ENCODE peak calls at places on chromosomes 12 and 14, in five cellular contexts. D, G, L, A and H are unnamed samples.

GRCh38 chr14:22689186-22689585 is 45.0 kb upstream of the OR6J1 start:
- DNase-seq in D (no peak), G (no peak), L (no peak), A (no peak), H (no peak)

GRCh38 chr12:2479866-2480510 is 314.8 kb upstream of the FKBP4 start:
- DNase-seq in D (no peak), G (no peak), L (no peak), A (no peak), H (no peak)

GRCh38 chr12:108320503-108321293 is 18.4 kb downstream of the CMKLR1 start:
- DNase-seq in D (no peak), G (no peak), L (no peak), A (no peak), H (no peak)

GRCh38 chr12:58877243-58877743 is 43.0 kb downstream of the LRIG3 start:
- DNase-seq in D (no peak), G (no peak), L (no peak), A (no peak), H (peak; percentile 24)

GRCh38 chr14:85061256-85061655 is 468.7 kb upstream of the FLRT2 start:
- DNase-seq in D (no peak), G (no peak), L (no peak), A (no peak), H (no peak)

GRCh38 chr14:37669242-37669641 is 73.8 kb downstream of the TTC6 start:
- DNase-seq in D (no peak), G (no peak), L (no peak), A (no peak), H (no peak)

GRCh38 chr12:50550530-50551223 is 45.9 kb downstream of the DIP2B start:
- DNase-seq in D (no peak), G (no peak), L (no peak), A (no peak), H (no peak)

GRCh38 chr12:64713372-64713771 is 45.8 kb downstream of the GNS start:
- DNase-seq in D (no peak), G (no peak), L (no peak), A (peak; percentile 51), H (no peak)

GRCh38 chr12:106147956-106148355 is 9.2 kb upstream of the NUAK1 start:
- DNase-seq in D (no peak), G (no peak), L (no peak), A (no peak), H (no peak)

GRCh38 chr12:4435537-4435936 is 10.1 kb downstream of the FGF6 start:
- DNase-seq in D (no peak), G (no peak), L (peak; percentile 6), A (no peak), H (no peak)

GRCh38 chr12:62434504-62435336 is 31.9 kb upstream of the MON2 start:
- DNase-seq in D (no peak), G (no peak), L (no peak), A (peak; percentile 4), H (peak; percentile 43)

GRCh38 chr12:116736962-116737773 is 701 bp downstream of the SPRING1 start:
- DNase-seq in D (no peak), G (no peak), L (peak; percentile 23), A (no peak), H (no peak)

GRCh38 chr12:31524791-31525495 is 66.0 kb downstream of the DENND5B start:
- DNase-seq in D (no peak), G (no peak), L (no peak), A (no peak), H (no peak)

GRCh38 chr12:107730942-107731341 is 30.0 kb downstream of the PRDM4 start:
- DNase-seq in D (no peak), G (no peak), L (no peak), A (no peak), H (no peak)

GRCh38 chr14:25048170-25049126 is 1.5 kb downstream of the STXBP6 start:
- DNase-seq in D (no peak), G (no peak), L (no peak), A (no peak), H (no peak)

GRCh38 chr12:30110970-30111586 is 327.3 kb upstream of the TMTC1 start:
- DNase-seq in D (no peak), G (no peak), L (no peak), A (no peak), H (no peak)

GRCh38 chr12:27780612-27781408 is 774 bp upstream of the MANSC4 start:
- DNase-seq in D (no peak), G (no peak), L (peak; percentile 63), A (peak; percentile 4), H (peak; percentile 75)

GRCh38 chr12:93756295-93756694 is 79.1 kb downstream of the CRADD start:
- DNase-seq in D (no peak), G (no peak), L (no peak), A (no peak), H (no peak)

GRCh38 chr14:58368951-58369350 is 26.8 kb upstream of the TOMM20L start:
- DNase-seq in D (no peak), G (no peak), L (no peak), A (no peak), H (no peak)

GRCh38 chr12:130611026-130611905 is 104.8 kb downstream of the RIMBP2 start:
- DNase-seq in D (no peak), G (no peak), L (no peak), A (no peak), H (no peak)

GRCh38 chr12:570237-570925 is 92.9 kb downstream of the NINJ2 start:
- DNase-seq in D (peak; percentile 53), G (no peak), L (peak; percentile 54), A (no peak), H (peak; percentile 91)

GRCh38 chr14:22898302-22898894 is 15.4 kb downstream of the REM2 start:
- DNase-seq in D (no peak), G (no peak), L (no peak), A (no peak), H (no peak)

GRCh38 chr12:15520083-15520482 is 197.8 kb downstream of the PTPRO start:
- DNase-seq in D (no peak), G (no peak), L (no peak), A (no peak), H (no peak)

GRCh38 chr14:32697704-32698103 is 241.0 kb upstream of the NPAS3 start:
- DNase-seq in D (no peak), G (no peak), L (no peak), A (no peak), H (no peak)